ENCODE peak calls at places on chromosomes 6 and 20, in five cellular contexts. R is GM12878, D is SK-N-SH, Z is K562, N is HepG2. K is an unnamed sample.

GRCh38 chr20:63619086-63619485 is 7.8 kb downstream of the GMEB2 start:
- DNase-seq in R (no peak), D (no peak), Z (no peak), N (no peak), K (no peak)

GRCh38 chr20:6282642-6283041 is 159.8 kb upstream of the FERMT1 start:
- DNase-seq in R (no peak), D (no peak), Z (no peak), N (no peak), K (no peak)

GRCh38 chr6:51569594-51569993 is 517.8 kb downstream of the PKHD1 start:
- DNase-seq in R (no peak), D (no peak), Z (no peak), N (no peak), K (no peak)

GRCh38 chr6:18509871-18510643 is 122.9 kb downstream of the RNF144B start:
- DNase-seq in R (no peak), D (no peak), Z (peak; percentile 27), N (no peak), K (no peak)

GRCh38 chr6:17714177-17714576 is 7.5 kb upstream of the NUP153 start:
- DNase-seq in R (no peak), D (no peak), Z (no peak), N (peak; percentile 76), K (no peak)

GRCh38 chr6:158962371-158962770 is 37.6 kb downstream of the RSPH3 start:
- DNase-seq in R (no peak), D (no peak), Z (no peak), N (no peak), K (no peak)

GRCh38 chr6:308768-309167 is 16.5 kb downstream of the DUSP22 start:
- DNase-seq in R (no peak), D (no peak), Z (no peak), N (no peak), K (no peak)

GRCh38 chr6:37456816-37457560 is 24.0 kb downstream of the CMTR1 start:
- DNase-seq in R (no peak), D (no peak), Z (no peak), N (no peak), K (no peak)

GRCh38 chr6:93792751-93793150 is 373.4 kb upstream of the EPHA7 start:
- DNase-seq in R (no peak), D (no peak), Z (no peak), N (no peak), K (no peak)

GRCh38 chr6:34610819-34611477 is 54.8 kb upstream of the SPDEF start:
- DNase-seq in R (no peak), D (no peak), Z (peak; percentile 62), N (peak; percentile 31), K (no peak)

GRCh38 chr6:143232849-143233248 is 172.2 kb downstream of the AIG1 start:
- DNase-seq in R (peak; percentile 2), D (peak; percentile 37), Z (peak; percentile 58), N (peak; percentile 65), K (peak; percentile 16)

GRCh38 chr6:48397887-48398286 is 286.9 kb upstream of the PTCHD4 start:
- DNase-seq in R (no peak), D (no peak), Z (no peak), N (no peak), K (no peak)

GRCh38 chr6:83696674-83697073 is 12.2 kb downstream of the SNAP91 start:
- DNase-seq in R (no peak), D (no peak), Z (no peak), N (no peak), K (no peak)

GRCh38 chr20:52614036-52614863 is 357.9 kb upstream of the TSHZ2 start:
- DNase-seq in R (no peak), D (no peak), Z (no peak), N (no peak), K (no peak)

GRCh38 chr6:157944983-157945931 is 36.4 kb upstream of the SYNJ2 start:
- DNase-seq in R (no peak), D (no peak), Z (no peak), N (no peak), K (no peak)

GRCh38 chr6:120211955-120212792 is 862.6 kb upstream of the MAN1A1 start:
- DNase-seq in R (no peak), D (no peak), Z (no peak), N (peak; percentile 64), K (no peak)

GRCh38 chr20:35291654-35292503 is at the start of gene FAM83C:
- DNase-seq in R (no peak), D (no peak), Z (no peak), N (no peak), K (no peak)

GRCh38 chr20:23634985-23635767 is 2.6 kb downstream of the CST3 start:
- DNase-seq in R (no peak), D (no peak), Z (no peak), N (no peak), K (no peak)

GRCh38 chr20:17969276-17969883 is 562 bp downstream of the MGME1 start:
- DNase-seq in R (no peak), D (peak; percentile 53), Z (peak; percentile 26), N (peak; percentile 67), K (no peak)

GRCh38 chr6:1024587-1024986 is 287.3 kb upstream of the FOXQ1 start:
- DNase-seq in R (no peak), D (no peak), Z (no peak), N (peak; percentile 52), K (no peak)

GRCh38 chr20:32902456-32903420 is 44.0 kb downstream of the EFCAB8 start:
- DNase-seq in R (no peak), D (peak; percentile 80), Z (peak; percentile 62), N (peak; percentile 66), K (peak; percentile 63)

GRCh38 chr6:150297327-150298028 is 71.3 kb upstream of the IYD start:
- DNase-seq in R (no peak), D (no peak), Z (peak; percentile 72), N (no peak), K (no peak)

GRCh38 chr6:161407581-161407980 is 133.7 kb upstream of the AGPAT4 start:
- DNase-seq in R (peak; percentile 23), D (no peak), Z (peak; percentile 42), N (peak; percentile 36), K (no peak)

GRCh38 chr6:108254436-108255410 is 6.1 kb downstream of the SNX3 start:
- DNase-seq in R (no peak), D (peak; percentile 59), Z (no peak), N (no peak), K (no peak)

GRCh38 chr20:6395695-6396094 is 272.9 kb upstream of the FERMT1 start:
- DNase-seq in R (no peak), D (no peak), Z (no peak), N (no peak), K (no peak)

GRCh38 chr20:64049060-64049886 is at the start of gene SOX18:
- DNase-seq in R (no peak), D (peak; percentile 83), Z (peak; percentile 90), N (no peak), K (no peak)

DNA sequence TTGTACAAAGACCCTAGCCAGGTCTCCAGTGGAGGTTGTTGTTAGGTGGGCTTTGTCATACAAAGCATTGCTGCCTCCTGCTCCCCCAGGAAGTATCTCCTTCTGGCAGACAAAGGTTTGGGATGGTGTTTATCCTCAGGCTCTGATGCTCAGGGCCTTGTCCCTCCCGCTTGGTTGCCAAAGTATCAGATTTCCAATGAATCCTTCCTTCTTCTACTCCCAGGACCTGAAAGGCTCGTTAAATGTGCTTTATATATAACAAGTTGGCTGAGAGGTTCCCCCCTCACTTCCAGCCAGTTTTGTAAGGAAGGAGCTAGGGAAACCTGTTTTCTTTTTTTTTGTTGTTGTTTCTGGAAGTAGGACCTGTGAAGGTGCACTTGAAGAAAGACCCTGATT is 14.4 kb downstream of the PTK7 start:
- DNase-seq in R (no peak), D (no peak), Z (no peak), N (no peak), K (no peak)
- TF ChIP-seq POLR2AphosphoS5 in R (no peak), D (no peak), Z (no peak), N (no peak), K (no peak)

GRCh38 chr6:125985522-125985921 is 818 bp upstream of the TRMT11 start:
- DNase-seq in R (no peak), D (no peak), Z (no peak), N (peak; percentile 21), K (no peak)

GRCh38 chr6:125985967-125986294 is 409 bp upstream of the TRMT11 start:
- DNase-seq in R (no peak), D (no peak), Z (no peak), N (no peak), K (no peak)

GRCh38 chr6:125986295-125986955 is at the start of gene TRMT11:
- DNase-seq in R (peak; percentile 69), D (peak; percentile 91), Z (peak; percentile 94), N (peak; percentile 97), K (peak; percentile 79)

GRCh38 chr6:125988280-125988679 is 1.9 kb downstream of the TRMT11 start:
- DNase-seq in R (no peak), D (no peak), Z (peak; percentile 22), N (no peak), K (no peak)

DNA sequence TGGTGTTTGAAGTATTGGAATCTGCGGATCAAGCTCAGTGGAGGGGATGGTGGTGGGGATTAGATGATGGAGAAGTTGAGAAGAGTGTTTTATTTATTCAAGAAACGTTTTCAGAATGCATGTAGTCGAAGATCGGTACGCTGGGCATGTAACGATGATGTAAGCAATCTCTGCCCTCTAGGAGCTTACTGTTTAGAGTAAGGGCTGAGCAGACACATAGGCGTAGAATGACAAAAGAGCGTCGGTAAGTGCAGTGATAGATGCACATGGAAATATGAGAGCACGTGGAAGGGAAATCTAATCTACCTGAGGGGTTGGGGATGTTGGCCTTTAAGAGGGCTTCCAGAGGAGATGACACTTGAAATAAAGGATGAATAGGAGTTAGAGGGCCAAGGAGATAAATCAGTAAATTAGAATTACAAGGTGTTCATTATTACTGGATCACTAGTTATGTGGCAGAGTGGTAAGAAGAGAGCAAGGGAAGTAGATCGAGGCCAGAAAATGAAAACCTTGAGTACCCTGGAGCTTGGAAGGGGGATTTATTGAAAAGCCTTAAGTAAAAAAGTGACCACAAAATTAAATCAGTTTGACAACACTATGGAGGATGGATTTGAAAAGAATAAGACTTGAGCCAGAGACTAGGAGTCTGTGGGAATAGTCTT is 747 bp downstream of the TRMT11 start:
- DNase-seq in R (peak; percentile 24), D (peak; percentile 9), Z (peak; percentile 55), N (peak; percentile 63), K (no peak)
- TF ChIP-seq TAF1 in R (no peak), D (no peak), Z (peak; percentile 38), N (no peak), K (no peak)

DNA sequence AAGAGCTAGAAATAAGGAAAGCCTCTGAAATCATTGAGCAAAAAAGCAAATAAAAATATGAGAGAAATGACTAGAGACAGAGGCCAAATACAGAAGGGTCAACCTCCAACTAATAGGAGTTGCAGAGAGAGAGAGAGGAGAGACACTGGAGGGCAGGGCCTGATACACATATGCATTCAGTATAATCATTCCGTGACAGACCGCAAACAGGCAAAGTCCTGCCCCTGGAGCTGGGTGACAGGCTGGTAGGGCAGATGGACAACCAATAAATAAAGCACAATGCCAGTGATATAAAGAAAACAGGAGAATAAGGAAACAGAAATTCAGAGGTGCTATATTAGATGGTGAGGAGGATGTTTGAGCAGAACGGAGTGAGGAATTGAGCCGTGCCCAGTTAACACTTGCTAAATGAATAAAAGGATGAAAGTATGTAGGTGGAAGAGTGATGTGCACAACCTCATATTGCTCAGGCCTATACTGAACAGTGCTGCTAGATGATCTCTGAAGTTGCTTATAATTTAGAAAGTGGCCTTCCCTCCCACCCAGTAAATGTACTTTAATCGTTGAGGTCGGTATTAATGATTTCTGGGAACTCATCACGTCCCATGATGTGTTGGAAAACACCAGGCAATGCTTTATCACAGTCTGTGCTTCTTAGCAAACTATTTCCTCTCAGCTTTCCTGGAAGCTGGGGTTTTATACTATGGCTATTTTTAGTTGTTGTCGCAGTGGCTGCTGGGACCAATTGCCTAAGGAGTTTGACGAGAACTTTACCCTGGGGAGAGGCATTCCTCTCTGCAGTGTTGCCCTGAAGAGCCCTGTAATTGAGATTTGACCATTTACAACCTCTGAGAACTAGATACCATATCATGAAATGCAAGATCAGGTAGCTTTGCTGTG is 37.6 kb upstream of the CLIC5 start:
- DNase-seq in R (no peak), D (no peak), Z (no peak), N (no peak), K (no peak)
- TF ChIP-seq POLR2AphosphoS5 in R (no peak), D (no peak), Z (no peak), N (no peak), K (no peak)

GRCh38 chr6:31652925-31653724 is 664 bp upstream of the BAG6 start:
- DNase-seq in R (no peak), D (peak; percentile 87), Z (peak; percentile 97), N (peak; percentile 98), K (peak; percentile 91)
- TF ChIP-seq TAF1 in R (peak; percentile 68), D (peak; percentile 69), Z (peak; percentile 96), N (peak; percentile 72), K (peak; percentile 43)